ENCODE peak calls at places on chromosomes 16 and 17, in four cellular contexts. One of them, this sample, is unnamed.

GRCh38 chr16:25563700-25564099 is 128.1 kb upstream of the HS3ST4 start:
- DNase-seq in H1: no peak
- DNase-seq in A673: no peak
- DNase-seq in breast epithelium: no peak
- DNase-seq in this sample: no peak

GRCh38 chr17:60579090-60579489 is 20.9 kb upstream of the PPM1D start:
- DNase-seq in H1: no peak
- DNase-seq in A673: no peak
- DNase-seq in breast epithelium: no peak
- DNase-seq in this sample: no peak

GRCh38 chr16:71409038-71409775 is 32.6 kb downstream of the TLE7 start:
- DNase-seq in H1: no peak
- DNase-seq in A673: no peak
- DNase-seq in breast epithelium: no peak
- DNase-seq in this sample: no peak

GRCh38 chr17:4553669-4554068 is 1.5 kb downstream of the MYBBP1A start:
- DNase-seq in H1: no peak
- DNase-seq in A673: no peak
- DNase-seq in breast epithelium: no peak
- DNase-seq in this sample: no peak

GRCh38 chr16:19644877-19645276 is 73.2 kb downstream of the KNOP1 start:
- DNase-seq in A673: no peak
- DNase-seq in breast epithelium: no peak
- DNase-seq in H1: no peak
- DNase-seq in this sample: no peak

GRCh38 chr16:46658925-46659324 is 30.1 kb downstream of the VPS35 start:
- DNase-seq in breast epithelium: no peak
- DNase-seq in A673: no peak
- DNase-seq in H1: no peak
- DNase-seq in this sample: no peak

GRCh38 chr17:33647976-33648375 is 354.9 kb upstream of the ASIC2 start:
- DNase-seq in H1: no peak
- DNase-seq in A673: peak; percentile 7
- DNase-seq in breast epithelium: peak; percentile 24
- DNase-seq in this sample: no peak

GRCh38 chr17:41530062-41531048 is 2.2 kb upstream of the KRT19 start:
- DNase-seq in H1: no peak
- DNase-seq in A673: no peak
- DNase-seq in breast epithelium: no peak
- DNase-seq in this sample: no peak

GRCh38 chr17:42281571-42282096 is 5.4 kb upstream of the STAT5B start:
- DNase-seq in breast epithelium: peak; percentile 11
- DNase-seq in A673: no peak
- DNase-seq in H1: no peak
- DNase-seq in this sample: no peak

GRCh38 chr17:39461911-39462641 is 790 bp downstream of the CDK12 start:
- DNase-seq in H1: no peak
- DNase-seq in breast epithelium: no peak
- DNase-seq in A673: no peak
- DNase-seq in this sample: no peak

GRCh38 chr16:13961099-13961811 is 41.3 kb downstream of the ERCC4 start:
- DNase-seq in breast epithelium: no peak
- DNase-seq in A673: peak; percentile 52
- DNase-seq in H1: no peak
- DNase-seq in this sample: no peak

GRCh38 chr17:1878419-1879121 is 48.8 kb downstream of the RPA1 start:
- DNase-seq in A673: no peak
- DNase-seq in breast epithelium: no peak
- DNase-seq in H1: no peak
- DNase-seq in this sample: no peak

GRCh38 chr17:57442914-57443571 is 186.7 kb downstream of the MSI2 start:
- DNase-seq in breast epithelium: peak; percentile 54
- DNase-seq in A673: no peak
- DNase-seq in H1: no peak
- DNase-seq in this sample: no peak

GRCh38 chr17:66306413-66306812 is 4.0 kb downstream of the PRKCA start:
- DNase-seq in breast epithelium: no peak
- DNase-seq in A673: no peak
- DNase-seq in H1: no peak
- DNase-seq in this sample: no peak

GRCh38 chr16:2520784-2521577 is 810 bp downstream of the AMDHD2 start:
- DNase-seq in breast epithelium: no peak
- DNase-seq in H1: no peak
- DNase-seq in A673: no peak
- DNase-seq in this sample: no peak

GRCh38 chr16:5916711-5917191 is 819.2 kb upstream of the EEF2KMT start:
- DNase-seq in breast epithelium: no peak
- DNase-seq in A673: no peak
- DNase-seq in H1: no peak
- DNase-seq in this sample: no peak

GRCh38 chr16:57310801-57311200 is 26.3 kb upstream of the PLLP start:
- DNase-seq in A673: no peak
- DNase-seq in H1: no peak
- DNase-seq in breast epithelium: peak; percentile 8
- DNase-seq in this sample: no peak

GRCh38 chr17:76382305-76382802 is 2.1 kb upstream of the SPHK1 start:
- DNase-seq in breast epithelium: peak; percentile 54
- DNase-seq in A673: no peak
- DNase-seq in H1: no peak
- DNase-seq in this sample: no peak

GRCh38 chr17:17874478-17874877 is 37.7 kb upstream of the SREBF1 start:
- DNase-seq in A673: no peak
- DNase-seq in breast epithelium: no peak
- DNase-seq in H1: no peak
- DNase-seq in this sample: no peak

GRCh38 chr16:9183682-9184353 is 92.4 kb downstream of the HAPSTR1 start:
- DNase-seq in H1: no peak
- DNase-seq in breast epithelium: no peak
- DNase-seq in A673: no peak
- DNase-seq in this sample: no peak

GRCh38 chr16:64654137-64654652 is 467.7 kb downstream of the CDH11 start:
- DNase-seq in A673: no peak
- DNase-seq in breast epithelium: no peak
- DNase-seq in H1: no peak
- DNase-seq in this sample: no peak

GRCh38 chr17:72135546-72136325 is 14.9 kb downstream of the SOX9 start:
- DNase-seq in A673: no peak
- DNase-seq in H1: no peak
- DNase-seq in breast epithelium: no peak
- DNase-seq in this sample: no peak

GRCh38 chr17:17387017-17387416 is 83.8 kb downstream of the NT5M start:
- DNase-seq in H1: no peak
- DNase-seq in breast epithelium: no peak
- DNase-seq in A673: no peak
- DNase-seq in this sample: no peak

GRCh38 chr17:56742601-56743000 is 91.1 kb downstream of the C17orf67 start:
- DNase-seq in A673: no peak
- DNase-seq in H1: no peak
- DNase-seq in breast epithelium: no peak
- DNase-seq in this sample: no peak

GRCh38 chr17:63785556-63785955 is 11.6 kb downstream of the DDX42 start:
- DNase-seq in A673: no peak
- DNase-seq in breast epithelium: no peak
- DNase-seq in H1: no peak
- DNase-seq in this sample: no peak

GRCh38 chr17:29613371-29613837 is 9.3 kb downstream of the CORO6 start:
- DNase-seq in H1: no peak
- DNase-seq in A673: no peak
- DNase-seq in breast epithelium: peak; percentile 77
- DNase-seq in this sample: no peak

GRCh38 chr16:86128246-86128645 is 229.3 kb downstream of the IRF8 start:
- DNase-seq in breast epithelium: no peak
- DNase-seq in A673: no peak
- DNase-seq in H1: no peak
- DNase-seq in this sample: no peak
- H3K27ac ChIP-seq in breast epithelium: no peak overlapping the region
- H3K27ac ChIP-seq in A673: no peak overlapping the region
- H3K27ac ChIP-seq in H1: no peak overlapping the region
- H3K27ac ChIP-seq in this sample: no peak overlapping the region

GRCh38 chr17:7739746-7740145 is 22.2 kb downstream of the DNAH2 start:
- DNase-seq in A673: no peak
- DNase-seq in breast epithelium: no peak
- DNase-seq in H1: no peak
- DNase-seq in this sample: no peak
- H3K27ac ChIP-seq in A673: no peak overlapping the region
- H3K27ac ChIP-seq in breast epithelium: no peak overlapping the region
- H3K27ac ChIP-seq in H1: no peak overlapping the region
- H3K27ac ChIP-seq in this sample: no peak overlapping the region

GRCh38 chr16:67265834-67266233 is 13.5 kb upstream of the PLEKHG4 start:
- DNase-seq in A673: no peak
- DNase-seq in breast epithelium: no peak
- DNase-seq in H1: no peak
- DNase-seq in this sample: no peak

GRCh38 chr16:67270931-67271338 is 8.4 kb upstream of the PLEKHG4 start:
- DNase-seq in H1: no peak
- DNase-seq in breast epithelium: no peak
- DNase-seq in A673: no peak
- DNase-seq in this sample: no peak

GRCh38 chr16:67269766-67270165 is 9.6 kb upstream of the PLEKHG4 start:
- DNase-seq in A673: no peak
- DNase-seq in H1: no peak
- DNase-seq in breast epithelium: no peak
- DNase-seq in this sample: no peak

GRCh38 chr16:67271446-67271845 is 7.9 kb upstream of the PLEKHG4 start:
- DNase-seq in A673: no peak
- DNase-seq in breast epithelium: no peak
- DNase-seq in H1: no peak
- DNase-seq in this sample: no peak

DNA sequence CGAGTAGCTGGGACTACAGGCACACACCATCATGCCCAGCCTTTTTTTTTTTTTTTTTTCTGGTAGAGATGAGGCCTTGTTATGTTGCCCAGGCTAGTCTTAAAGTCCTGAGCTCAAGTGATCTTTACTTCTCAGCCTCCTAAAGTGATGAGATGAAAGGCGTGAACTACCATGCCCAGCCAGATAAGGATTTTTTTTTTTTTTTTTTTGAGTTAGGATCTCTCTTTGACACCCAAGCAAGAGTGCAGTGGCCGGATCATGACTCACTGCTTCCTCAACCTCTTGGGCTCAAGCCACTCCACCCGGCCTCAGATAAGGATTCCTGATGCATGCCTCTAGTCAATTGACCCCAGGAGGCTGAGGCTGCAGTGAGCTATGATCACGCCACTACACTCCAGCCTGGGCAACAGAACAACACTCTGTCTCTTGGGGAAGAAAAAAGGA is 11.2 kb upstream of the PLEKHG4 start:
- DNase-seq in breast epithelium: no peak
- DNase-seq in A673: no peak
- DNase-seq in H1: no peak
- DNase-seq in this sample: no peak
- H3K27ac ChIP-seq in breast epithelium: no peak overlapping the region
- H3K27ac ChIP-seq in A673: no peak overlapping the region
- H3K27ac ChIP-seq in H1: no peak overlapping the region
- H3K27ac ChIP-seq in this sample: no peak overlapping the region

GRCh38 chr16:75061677-75062076 is 54.9 kb downstream of the LDHD start:
- DNase-seq in A673: no peak
- DNase-seq in H1: no peak
- DNase-seq in breast epithelium: no peak
- DNase-seq in this sample: no peak
- H3K27ac ChIP-seq in A673: no peak overlapping the region
- H3K27ac ChIP-seq in H1: no peak overlapping the region
- H3K27ac ChIP-seq in breast epithelium: no peak overlapping the region
- H3K27ac ChIP-seq in this sample: no peak overlapping the region

This sample was measured in iPS DF 6.9.